ENCODE peak calls at places on chromosomes 4 and X, in ten cellular contexts. W is cardiac muscle cell; N is MCF 10A; E is RKO; H is activated T-helper 1 cell treated with anti-CD3 and anti-CD28 coated beads, Interleukin-2, amount 50 U/mL, for 16 hours; J is T-helper 9 cell; B is mesendoderm; T is effector CD4-positive, alpha-beta T cell; Z is activated CD4-positive, alpha-beta T cell treated with anti-CD3 and anti-CD28 coated beads, Interleukin-2, amount 10 ng/mL, durations not matched to agents 7 days and 5 days; V is Caco-2. R is an unnamed sample.

GRCh38 chrX:128754130-128754529 is 701.9 kb upstream of the ACTRT1 start:
- DNase-seq in J (no peak), Z (no peak), V (peak), N (no peak), T (no peak), H (no peak), W (no peak), B (peak), E (no peak), R (no peak)

GRCh38 chr4:62500296-62500695 is 1300.2 kb downstream of the ADGRL3 start:
- DNase-seq in V (no peak), W (no peak), J (no peak), Z (no peak), B (no peak), H (no peak), N (no peak), T (no peak), E (no peak), R (no peak)

GRCh38 chrX:10450229-10450958 is 170.0 kb downstream of the MID1 start:
- DNase-seq in V (no peak), B (no peak), J (no peak), W (no peak), T (no peak), E (no peak), H (no peak), N (peak), Z (no peak), R (no peak)

GRCh38 chr4:85556293-85556692 is 81.3 kb downstream of the ARHGAP24 start:
- DNase-seq in Z (no peak), B (no peak), E (no peak), H (no peak), T (no peak), V (no peak), N (no peak), W (no peak), J (no peak), R (no peak)

GRCh38 chr4:53021709-53022108 is 159.6 kb downstream of the RASL11B start:
- DNase-seq in J (no peak), B (no peak), T (no peak), Z (no peak), H (no peak), V (no peak), N (no peak), E (no peak), W (no peak), R (no peak)

GRCh38 chr4:123866796-123867195 is 470.2 kb downstream of the SPRY1 start:
- DNase-seq in V (no peak), W (no peak), T (no peak), Z (no peak), J (no peak), E (peak), H (no peak), N (no peak), B (no peak), R (no peak)

GRCh38 chr4:109278594-109279031 is 23.8 kb downstream of the COL25A1 start:
- DNase-seq in W (no peak), N (no peak), Z (no peak), E (no peak), H (no peak), J (no peak), T (no peak), V (no peak), B (no peak), R (no peak)

GRCh38 chrX:78618987-78619386 is 40.1 kb downstream of the RTL3 start:
- DNase-seq in T (no peak), J (no peak), B (no peak), V (no peak), H (no peak), N (no peak), Z (no peak), W (no peak), E (no peak), R (no peak)

GRCh38 chr4:178414881-178415446 is 972.7 kb upstream of the AGA start:
- DNase-seq in J (no peak), V (no peak), T (no peak), B (no peak), H (no peak), W (no peak), N (no peak), E (no peak), Z (no peak), R (no peak)

GRCh38 chrX:148784859-148785655 is 284.6 kb downstream of the AFF2 start:
- DNase-seq in E (no peak), N (no peak), V (no peak), H (no peak), Z (no peak), B (no peak), J (no peak), T (no peak), W (no peak), R (no peak)

GRCh38 chr4:37604464-37604863 is 81.7 kb downstream of the RELL1 start:
- DNase-seq in B (no peak), Z (no peak), N (peak), H (no peak), V (no peak), W (no peak), T (no peak), J (no peak), E (peak), R (no peak)

R was measured in T-helper 22 cell.